ENCODE peak calls at places on chromosomes 4 and X, in seven cellular contexts. X is dorsolateral prefrontal cortex, T is mucosa of descending colon, E is nephron progenitor cell, K is upper lobe of left lung, Y is lower lobe of right lung, G is AG09319. D is an unnamed sample.

GRCh38 chr4:118752551-118752950 is 67.4 kb downstream of the METTL14 start:
- DNase-seq in K (no peak), G (no peak), E (no peak), Y (no peak), X (no peak), T (no peak), D (no peak)

GRCh38 chr4:856468-856901 is 30.6 kb upstream of the CPLX1 start:
- DNase-seq in G (no peak), K (no peak), E (no peak), Y (peak), T (no peak), X (no peak), D (no peak)

GRCh38 chr4:149784018-149784417 is 31.6 kb downstream of the IQCM start:
- DNase-seq in X (no peak), Y (no peak), E (no peak), K (no peak), G (no peak), T (no peak), D (no peak)

GRCh38 chrX:21493226-21493850 is 119.1 kb downstream of the CNKSR2 start:
- DNase-seq in K (no peak), X (no peak), T (no peak), E (no peak), Y (no peak), G (no peak), D (no peak)

GRCh38 chr4:184280591-184281071 is 63.0 kb upstream of the ENPP6 start:
- DNase-seq in K (no peak), G (no peak), Y (no peak), X (no peak), T (no peak), E (no peak), D (no peak)

GRCh38 chr4:111014537-111014936 is 391.7 kb upstream of the PITX2 start:
- DNase-seq in E (no peak), K (no peak), T (no peak), X (no peak), Y (no peak), G (no peak), D (no peak)

GRCh38 chrX:7946960-7947359 is 19.7 kb upstream of the PNPLA4 start:
- DNase-seq in X (no peak), K (no peak), T (no peak), E (no peak), Y (no peak), G (no peak), D (no peak)

GRCh38 chr4:103451341-103451740 is 253.2 kb upstream of the CENPE start:
- DNase-seq in E (no peak), G (no peak), K (no peak), X (no peak), T (no peak), Y (no peak), D (no peak)

GRCh38 chr4:124173892-124174291 is 538.6 kb downstream of the ANKRD50 start:
- DNase-seq in E (no peak), G (peak), K (no peak), X (no peak), T (no peak), Y (no peak), D (no peak)

GRCh38 chrX:56800801-56801200 is 71.8 kb downstream of the NBDY start:
- DNase-seq in Y (no peak), K (peak), T (peak), X (no peak), E (no peak), G (no peak), D (no peak)

GRCh38 chr4:117421706-117422105 is 336.3 kb upstream of the TRAM1L1 start:
- DNase-seq in T (no peak), E (no peak), Y (no peak), G (no peak), K (no peak), X (no peak), D (no peak)

GRCh38 chr4:68929076-68929737 is 22.4 kb downstream of the UGT2A3 start:
- DNase-seq in G (no peak), Y (no peak), X (no peak), E (no peak), T (no peak), K (no peak), D (no peak)

GRCh38 chr4:48162162-48162561 is 28.1 kb upstream of the TXK start:
- DNase-seq in Y (no peak), G (no peak), X (no peak), K (no peak), T (no peak), E (no peak), D (no peak)

GRCh38 chr4:37653601-37654000 is 32.6 kb downstream of the RELL1 start:
- DNase-seq in E (no peak), Y (no peak), T (no peak), K (peak), X (no peak), G (no peak), D (no peak)

DNA sequence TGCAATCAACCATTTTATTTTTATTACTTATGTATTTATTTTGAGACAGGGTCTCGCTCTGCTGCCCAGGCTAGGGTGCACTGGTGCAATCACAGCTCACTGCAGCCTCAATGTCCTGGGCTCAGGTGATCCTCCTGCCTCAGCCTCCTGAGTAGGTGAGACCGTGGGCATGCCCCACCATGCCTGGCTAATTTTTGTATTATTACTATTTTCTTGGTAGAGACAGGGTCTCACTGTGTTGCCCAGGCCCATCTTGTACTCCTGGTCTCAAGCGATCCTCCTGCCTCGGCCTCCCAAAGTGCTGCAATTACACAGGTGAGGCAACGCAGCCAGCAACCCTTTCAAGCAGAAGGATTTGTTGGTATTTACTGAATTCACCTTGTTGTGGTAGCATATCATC is 60.3 kb upstream of the PPP2R3B start:
- DNase-seq in Y (peak), K (no peak), G (no peak), X (no peak), T (no peak), E (no peak), D (no peak)
- TF ChIP-seq CTCF in Y (no peak), K (no peak), G (no peak), X (no peak), T (no peak), E (no peak), D (no peak)

DNA sequence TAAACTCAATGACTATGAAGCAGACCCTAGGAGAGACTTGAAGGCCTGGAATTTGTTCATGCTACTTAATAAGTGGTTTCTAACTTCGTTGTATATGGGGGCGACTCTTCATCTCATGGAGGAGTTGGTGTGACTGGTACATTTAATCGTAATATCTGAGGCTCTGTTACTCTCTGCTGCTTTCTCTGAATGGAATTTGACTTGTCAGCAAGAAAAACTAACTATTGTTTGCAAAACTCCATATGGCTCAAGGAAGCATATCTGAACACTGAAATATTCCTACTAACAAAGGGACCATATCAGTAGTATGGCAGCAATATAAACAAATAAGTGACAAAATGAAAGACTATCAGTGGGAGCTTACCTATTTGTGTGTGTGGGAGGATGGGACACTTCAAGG is 132.0 kb upstream of the RPS6KA6 start:
- DNase-seq in G (no peak), X (no peak), Y (no peak), E (no peak), T (no peak), K (no peak), D (no peak)
- TF ChIP-seq CTCF in G (no peak), X (no peak), Y (no peak), E (no peak), T (no peak), K (no peak), D (no peak)

DNA sequence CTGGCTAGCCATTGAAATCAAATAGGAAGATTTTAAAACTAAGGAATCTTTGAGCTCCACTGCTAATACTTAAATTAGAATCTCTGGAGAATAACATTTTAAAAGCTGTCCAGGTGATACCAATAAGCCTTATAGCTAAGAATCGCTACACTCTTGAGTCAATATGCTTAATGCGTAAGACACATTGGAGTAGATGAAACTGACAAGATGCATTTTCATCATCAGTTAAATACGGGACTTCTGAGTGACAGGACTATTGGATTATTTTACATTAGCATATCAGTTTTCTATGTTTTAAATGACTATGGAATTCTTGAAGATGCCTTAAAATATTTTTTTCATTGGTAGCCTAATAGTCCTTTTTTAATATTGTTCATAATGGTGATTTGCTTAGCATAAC is 80.2 kb downstream of the ATOH1 start:
- DNase-seq in Y (no peak), E (no peak), X (no peak), G (no peak), T (no peak), K (no peak), D (no peak)
- TF ChIP-seq CTCF in Y (no peak), E (no peak), X (no peak), G (no peak), T (no peak), K (no peak), D (no peak)

GRCh38 chrX:101357166-101357795 is 8.7 kb upstream of the TIMM8A start:
- DNase-seq in K (no peak), Y (no peak), G (no peak), T (peak), E (no peak), X (no peak), D (no peak)
- TF ChIP-seq CTCF in K (no peak), Y (no peak), G (peak), T (no peak), E (peak), X (no peak), D (no peak)

DNA sequence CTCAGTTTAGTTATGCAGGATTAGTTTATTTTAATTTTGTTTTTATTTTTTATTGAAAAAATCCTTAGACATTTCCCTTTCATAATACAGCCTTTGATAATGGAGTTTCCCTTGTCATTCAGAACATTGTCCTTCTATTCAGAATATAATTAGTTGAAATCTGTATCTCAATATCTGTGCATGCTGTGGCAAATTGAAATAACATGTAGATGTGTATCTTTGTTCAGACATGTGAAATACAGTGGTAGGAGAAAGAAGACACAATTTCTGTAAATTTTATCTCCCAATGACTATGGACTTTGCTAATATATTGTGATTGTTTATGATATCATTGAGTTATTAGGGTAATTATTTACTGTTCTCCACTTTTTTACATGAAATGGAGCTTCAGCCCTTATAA is 353.9 kb downstream of the GRID2 start:
- DNase-seq in E (no peak), X (no peak), G (no peak), Y (no peak), K (no peak), T (no peak), D (no peak)
- TF ChIP-seq CTCF in E (no peak), X (no peak), G (no peak), Y (no peak), K (no peak), T (no peak), D (no peak)

DNA sequence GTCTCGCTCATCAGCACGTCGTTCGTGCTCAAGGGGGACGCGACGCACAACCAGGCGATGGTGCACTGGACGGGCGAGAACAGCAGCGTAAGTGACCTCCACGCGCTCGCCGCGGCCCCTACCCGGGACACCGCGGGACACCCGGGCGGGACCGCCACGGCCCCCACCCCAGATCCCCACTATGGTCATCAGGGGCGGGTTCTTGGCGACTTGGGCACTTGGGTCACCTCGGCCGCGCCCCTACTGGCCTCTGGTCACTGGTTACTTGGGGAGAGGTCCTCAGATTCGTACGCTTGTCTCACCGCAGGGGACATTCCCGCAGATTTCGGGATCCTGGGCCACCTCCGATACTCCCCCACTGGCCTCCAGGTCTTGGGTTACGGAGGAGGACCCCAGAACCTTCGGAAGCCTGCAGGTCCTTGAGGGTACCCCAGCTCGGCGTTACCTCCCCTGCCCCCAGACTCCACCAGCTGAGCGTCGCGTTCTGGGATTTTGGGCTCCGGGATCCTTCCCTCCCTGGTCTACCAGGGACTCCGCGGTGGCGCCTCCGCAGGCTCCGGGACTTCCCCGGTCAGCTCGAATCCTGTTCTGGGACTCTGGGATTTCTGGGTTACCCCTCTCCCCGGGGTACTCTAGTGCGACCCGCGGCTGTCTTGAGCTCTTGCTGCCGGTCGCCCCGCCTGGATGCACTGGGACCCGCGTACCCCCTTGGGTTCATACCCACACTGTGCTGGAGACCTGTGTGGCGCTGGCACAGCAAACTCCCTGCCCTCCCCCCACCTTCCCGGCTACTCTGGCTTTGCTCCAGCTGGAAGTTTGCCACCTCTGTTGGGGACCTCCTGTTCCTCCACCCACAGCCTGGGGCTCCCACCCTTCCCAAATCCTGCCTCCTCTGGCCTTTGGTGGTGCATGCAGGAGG is 961 bp downstream of the SORCS2 start:
- DNase-seq in G (no peak), E (peak), T (no peak), Y (peak), X (peak), K (no peak), D (no peak)
- TF ChIP-seq CTCF in G (no peak), E (no peak), T (no peak), Y (no peak), X (no peak), K (no peak), D (no peak)

DNA sequence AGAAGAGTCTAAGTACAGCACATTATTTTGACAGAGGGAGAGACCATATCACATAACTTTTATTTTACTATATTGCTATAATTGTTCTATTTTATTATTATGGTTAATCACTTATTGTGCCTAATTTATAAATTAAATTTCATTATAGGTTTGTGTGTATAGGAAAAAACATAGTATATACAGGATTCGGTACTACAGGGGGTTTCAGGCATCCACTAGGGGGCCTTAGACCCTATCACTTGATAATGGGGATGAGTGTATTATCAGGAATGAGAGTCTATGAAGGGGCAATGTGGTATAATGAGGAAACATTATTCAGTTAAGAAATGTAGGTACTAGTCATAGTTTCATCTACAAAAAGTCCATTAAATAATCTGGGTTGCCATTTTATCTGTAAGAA is 833.1 kb downstream of the C4orf33 start:
- DNase-seq in K (no peak), T (no peak), E (no peak), Y (no peak), X (no peak), G (no peak), D (no peak)
- TF ChIP-seq CTCF in K (no peak), T (no peak), E (peak), Y (peak), X (peak), G (peak), D (no peak)

GRCh38 chr4:53365121-53365485 is 758 bp downstream of the SCFD2 start:
- DNase-seq in T (peak), Y (no peak), G (no peak), K (peak), E (no peak), X (no peak), D (no peak)
- TF ChIP-seq CTCF in T (no peak), Y (no peak), G (no peak), K (no peak), E (no peak), X (no peak), D (no peak)

DNA sequence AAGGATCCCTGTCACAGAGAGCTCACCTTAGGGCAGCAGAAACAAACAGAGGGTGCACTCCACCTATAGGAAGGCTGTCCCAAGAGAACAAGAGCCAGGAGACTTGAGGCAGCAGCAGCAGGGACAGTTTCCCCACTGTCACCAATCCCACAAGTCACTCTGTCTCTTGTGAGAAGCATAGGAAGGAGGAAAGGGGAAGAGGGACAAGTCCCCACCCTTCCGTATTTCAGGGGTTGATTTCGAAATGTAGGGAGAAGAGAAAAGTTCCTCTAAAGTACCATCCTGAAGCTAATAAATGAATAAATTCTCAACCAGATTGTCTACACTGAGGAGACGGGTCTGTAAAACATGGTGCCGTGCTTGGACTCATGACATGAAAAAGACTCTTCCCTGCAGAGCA is 9.5 kb upstream of the TLR8 start:
- DNase-seq in G (no peak), Y (no peak), X (no peak), E (no peak), K (no peak), T (no peak), D (no peak)
- TF ChIP-seq CTCF in G (no peak), Y (no peak), X (no peak), E (no peak), K (no peak), T (no peak), D (no peak)

GRCh38 chrX:25275159-25275558 is 259.4 kb upstream of the ARX start:
- DNase-seq in K (no peak), E (no peak), G (no peak), T (no peak), Y (no peak), X (no peak), D (no peak)
- TF ChIP-seq CTCF in K (no peak), E (no peak), G (no peak), T (no peak), Y (no peak), X (no peak), D (no peak)